ENCODE peak calls at places on chromosomes 2 and 18, in five cellular contexts. I, M, Y, G and U are unnamed samples.

GRCh38 chr2:48865704-48866103 is 110.2 kb upstream of the LHCGR start:
- DNase-seq in I (no peak), M (no peak), Y (no peak), G (no peak), U (no peak)

GRCh38 chr2:217252181-217252580 is 392.3 kb upstream of the TNP1 start:
- DNase-seq in I (no peak), M (no peak), Y (no peak), G (no peak), U (no peak)

GRCh38 chr2:173402405-173402974 is 47.8 kb downstream of the CDCA7 start:
- DNase-seq in I (peak), M (peak), Y (peak), G (peak), U (peak)

GRCh38 chr2:3677436-3677835 is 19.4 kb downstream of the ALLC start:
- DNase-seq in I (no peak), M (no peak), Y (no peak), G (no peak), U (no peak)

GRCh38 chr18:56443508-56443907 is 194.9 kb downstream of the TXNL1 start:
- DNase-seq in I (no peak), M (no peak), Y (no peak), G (no peak), U (peak)

GRCh38 chr18:48342125-48342524 is 67.1 kb downstream of the ZBTB7C start:
- DNase-seq in I (no peak), M (no peak), Y (no peak), G (no peak), U (no peak)

GRCh38 chr2:88683160-88684021 is 8.1 kb upstream of the RPIA start:
- DNase-seq in I (no peak), M (no peak), Y (no peak), G (no peak), U (no peak)

GRCh38 chr2:27306136-27306535 is 2.1 kb downstream of the UCN start:
- DNase-seq in I (no peak), M (no peak), Y (no peak), G (no peak), U (no peak)

GRCh38 chr2:95333888-95334338 is 36.8 kb downstream of the KCNIP3 start:
- DNase-seq in I (no peak), M (no peak), Y (no peak), G (no peak), U (peak)

GRCh38 chr2:165454905-165455304 is 14.6 kb upstream of the CSRNP3 start:
- DNase-seq in I (no peak), M (no peak), Y (no peak), G (no peak), U (no peak)